ENCODE peak calls at places on chromosomes 12 and 14, in seven cellular contexts. U, R, Y, M, H, A and J are unnamed samples.

GRCh38 chr12:130456375-130457199 is 118.9 kb downstream of the PIWIL1 start:
- DNase-seq in U (no peak), R (no peak), Y (peak), M (no peak), H (no peak), A (peak), J (no peak)

GRCh38 chr12:78697817-78698415 is 166.7 kb upstream of the SYT1 start:
- DNase-seq in U (peak), R (no peak), Y (no peak), M (no peak), H (no peak), A (no peak), J (no peak)

GRCh38 chr12:24078318-24078765 is 128.9 kb upstream of the SOX5 start:
- DNase-seq in U (peak), R (no peak), Y (no peak), M (no peak), H (no peak), A (no peak), J (no peak)

GRCh38 chr14:49992901-49993335 is 100.0 kb downstream of the ARF6 start:
- DNase-seq in U (peak), R (no peak), Y (peak), M (no peak), H (no peak), A (peak), J (no peak)

GRCh38 chr14:99231850-99232401 is 40.1 kb downstream of the BCL11B start:
- DNase-seq in U (no peak), R (peak), Y (no peak), M (peak), H (no peak), A (no peak), J (peak)

GRCh38 chr12:113473942-113474341 is 2.3 kb upstream of the LHX5 start:
- DNase-seq in U (no peak), R (no peak), Y (no peak), M (no peak), H (no peak), A (no peak), J (no peak)

GRCh38 chr14:68819260-68819691 is 26.4 kb upstream of the ZFP36L1 start:
- DNase-seq in U (peak), R (peak), Y (no peak), M (peak), H (no peak), A (peak), J (peak)

GRCh38 chr12:49626169-49626835 is 2.9 kb downstream of the PRPF40B start:
- DNase-seq in U (peak), R (no peak), Y (no peak), M (no peak), H (no peak), A (no peak), J (no peak)

GRCh38 chr14:91323671-91324605 is 79.4 kb upstream of the GPR68 start:
- DNase-seq in U (peak), R (peak), Y (peak), M (peak), H (peak), A (peak), J (peak)

GRCh38 chr12:64671682-64672081 is 61.4 kb downstream of the RASSF3 start:
- DNase-seq in U (no peak), R (no peak), Y (no peak), M (no peak), H (no peak), A (no peak), J (no peak)

GRCh38 chr12:3295648-3296408 is 195.2 kb upstream of the PRMT8 start:
- DNase-seq in U (peak), R (no peak), Y (peak), M (no peak), H (no peak), A (peak), J (no peak)

GRCh38 chr12:11688831-11689230 is 39.4 kb downstream of the ETV6 start:
- DNase-seq in U (peak), R (no peak), Y (no peak), M (no peak), H (no peak), A (no peak), J (no peak)

GRCh38 chr12:998020-998874 is 7.2 kb downstream of the ERC1 start:
- DNase-seq in U (peak), R (no peak), Y (no peak), M (no peak), H (no peak), A (no peak), J (no peak)

GRCh38 chr12:26749781-26750180 is 83.2 kb downstream of the ITPR2 start:
- DNase-seq in U (no peak), R (no peak), Y (no peak), M (no peak), H (no peak), A (no peak), J (no peak)

GRCh38 chr14:79820866-79821535 is 390.3 kb downstream of the DIO2 start:
- DNase-seq in U (no peak), R (no peak), Y (no peak), M (no peak), H (no peak), A (no peak), J (no peak)

GRCh38 chr12:70831538-70831937 is 89.0 kb downstream of the PTPRR start:
- DNase-seq in U (peak), R (no peak), Y (no peak), M (peak), H (no peak), A (no peak), J (no peak)

GRCh38 chr12:46702581-46703344 is 123.0 kb downstream of the SLC38A4 start:
- DNase-seq in U (peak), R (peak), Y (no peak), M (no peak), H (no peak), A (no peak), J (no peak)

GRCh38 chr14:61174395-61175386 is 106.4 kb downstream of the TMEM30B start:
- DNase-seq in U (peak), R (no peak), Y (no peak), M (no peak), H (no peak), A (no peak), J (no peak)

GRCh38 chr14:53510281-53510912 is 357.3 kb upstream of the DDHD1 start:
- DNase-seq in U (no peak), R (no peak), Y (no peak), M (no peak), H (no peak), A (no peak), J (no peak)

GRCh38 chr12:57775563-57776246 is 3.3 kb downstream of the EEF1AKMT3 start:
- DNase-seq in U (no peak), R (no peak), Y (no peak), M (no peak), H (no peak), A (no peak), J (no peak)

GRCh38 chr14:95961481-95961880 is 77.7 kb upstream of the C14orf132 start:
- DNase-seq in U (no peak), R (no peak), Y (no peak), M (no peak), H (no peak), A (no peak), J (no peak)

GRCh38 chr12:68506619-68507018 is 104.1 kb upstream of the RAP1B start:
- DNase-seq in U (no peak), R (no peak), Y (no peak), M (no peak), H (no peak), A (no peak), J (no peak)

GRCh38 chr12:65532744-65533143 is 254.3 kb downstream of the MSRB3 start:
- DNase-seq in U (peak), R (no peak), Y (no peak), M (no peak), H (no peak), A (no peak), J (no peak)

GRCh38 chr12:47237751-47238211 is 158.0 kb upstream of the AMIGO2 start:
- DNase-seq in U (peak), R (no peak), Y (no peak), M (no peak), H (no peak), A (no peak), J (no peak)

GRCh38 chr14:102437997-102438922 is 71.3 kb downstream of the ANKRD9 start:
- DNase-seq in U (peak), R (peak), Y (peak), M (peak), H (peak), A (peak), J (peak)

GRCh38 chr14:33530358-33530757 is 420.5 kb downstream of the EGLN3 start:
- DNase-seq in U (no peak), R (no peak), Y (no peak), M (no peak), H (no peak), A (no peak), J (no peak)

GRCh38 chr12:127516467-127516866 is 750.5 kb upstream of the TMEM132C start:
- DNase-seq in U (peak), R (no peak), Y (no peak), M (no peak), H (no peak), A (no peak), J (no peak)

GRCh38 chr12:8860165-8860961 is 37.9 kb downstream of the A2ML1 start:
- DNase-seq in U (peak), R (peak), Y (peak), M (peak), H (peak), A (no peak), J (peak)

GRCh38 chr14:81384900-81385299 is 15.2 kb downstream of the STON2 start:
- DNase-seq in U (no peak), R (no peak), Y (no peak), M (no peak), H (no peak), A (no peak), J (no peak)

GRCh38 chr14:53638966-53639365 is 317.7 kb downstream of the BMP4 start:
- DNase-seq in U (peak), R (no peak), Y (no peak), M (no peak), H (no peak), A (no peak), J (no peak)

GRCh38 chr14:55052259-55052930 is 948 bp downstream of the MAPK1IP1L start:
- DNase-seq in U (peak), R (no peak), Y (no peak), M (no peak), H (no peak), A (no peak), J (no peak)

GRCh38 chr12:77667101-77667500 is 163.6 kb upstream of the NAV3 start:
- DNase-seq in U (peak), R (no peak), Y (no peak), M (no peak), H (no peak), A (no peak), J (no peak)

GRCh38 chr14:53927171-53927570 is 29.5 kb downstream of the BMP4 start:
- DNase-seq in U (peak), R (no peak), Y (no peak), M (no peak), H (no peak), A (no peak), J (no peak)

GRCh38 chr12:69348162-69348938 is at the start of gene LYZ:
- DNase-seq in U (no peak), R (no peak), Y (no peak), M (no peak), H (no peak), A (no peak), J (peak)

GRCh38 chr14:93005135-93005813 is 82.3 kb downstream of the CHGA start:
- DNase-seq in U (no peak), R (no peak), Y (no peak), M (no peak), H (no peak), A (no peak), J (no peak)

GRCh38 chr14:51650721-51651387 is 856 bp upstream of the FRMD6 start:
- DNase-seq in U (no peak), R (peak), Y (peak), M (no peak), H (no peak), A (peak), J (no peak)

GRCh38 chr14:51653855-51654548 is 2.3 kb downstream of the FRMD6 start:
- DNase-seq in U (peak), R (no peak), Y (no peak), M (no peak), H (no peak), A (no peak), J (no peak)

GRCh38 chr14:51653096-51653814 is 1.5 kb downstream of the FRMD6 start:
- DNase-seq in U (peak), R (no peak), Y (no peak), M (no peak), H (no peak), A (no peak), J (no peak)

GRCh38 chr14:51651388-51652167 is at the start of gene FRMD6:
- DNase-seq in U (peak), R (peak), Y (peak), M (peak), H (peak), A (peak), J (peak)

DNA sequence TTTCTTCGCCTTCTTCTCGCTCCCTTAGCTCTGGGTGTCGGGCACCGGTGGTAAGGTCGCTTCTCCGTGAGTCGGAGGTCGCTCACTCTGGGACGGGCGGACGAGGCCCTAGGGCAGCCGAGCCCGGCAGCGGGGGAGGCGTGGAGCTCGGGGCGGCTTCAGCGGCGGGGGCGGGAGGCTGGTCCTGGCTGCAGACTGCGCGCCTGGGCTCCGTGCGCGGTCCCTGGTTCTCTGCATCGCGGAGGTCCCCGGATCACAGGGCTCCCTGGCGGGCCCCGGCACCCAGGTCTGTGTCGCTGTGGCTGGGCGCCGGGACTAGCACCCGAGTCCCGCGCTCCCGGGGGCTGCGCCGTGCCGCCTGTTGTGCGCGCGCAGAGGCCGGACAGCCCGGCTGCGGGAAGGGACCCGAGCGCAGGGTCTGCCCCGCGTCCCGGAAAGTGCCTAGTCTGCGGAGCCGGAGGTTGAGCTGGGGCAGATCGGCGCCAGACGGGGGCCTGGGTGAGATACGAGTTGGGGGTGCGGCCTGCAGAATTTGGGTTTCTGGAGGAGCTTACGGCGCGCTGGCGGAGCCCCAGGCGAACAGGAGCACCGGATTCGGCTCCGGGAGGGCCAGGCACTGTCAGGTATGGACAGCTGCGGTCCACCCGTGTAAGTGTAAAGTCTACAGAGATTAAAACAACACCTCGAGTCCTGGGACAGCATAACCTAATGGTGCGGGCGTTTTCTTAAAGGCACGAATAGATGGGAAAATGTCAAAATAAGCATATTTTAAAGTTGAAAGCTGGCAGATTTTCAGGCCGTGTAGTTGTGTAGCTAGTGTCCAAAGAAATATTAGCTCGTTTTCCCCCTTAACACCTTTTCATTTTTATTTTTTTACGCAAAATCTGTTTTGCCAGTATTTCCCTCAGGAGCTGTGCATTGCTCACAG is 722 bp downstream of the FRMD6 start:
- DNase-seq in U (no peak), R (no peak), Y (peak), M (no peak), H (peak), A (peak), J (peak)
- TF ChIP-seq POLR2A in U (no peak), R (no peak), Y (no peak), M (no peak), H (no peak), A (no peak), J (no peak)

GRCh38 chr12:91381309-91381804 is 198.7 kb upstream of the DCN start:
- DNase-seq in U (peak), R (peak), Y (peak), M (no peak), H (no peak), A (peak), J (no peak)
- H3K27ac ChIP-seq in U (peak), R (peak), Y (peak), M (no peak), H (peak), A (peak), J (peak)

GRCh38 chr14:65412189-65412846 is at the start of gene FUT8:
- DNase-seq in U (peak), R (peak), Y (peak), M (peak), H (peak), A (peak), J (peak)
- TF ChIP-seq POLR2A in U (peak), R (peak), Y (peak), M (peak), H (peak), A (peak), J (peak)

DNA sequence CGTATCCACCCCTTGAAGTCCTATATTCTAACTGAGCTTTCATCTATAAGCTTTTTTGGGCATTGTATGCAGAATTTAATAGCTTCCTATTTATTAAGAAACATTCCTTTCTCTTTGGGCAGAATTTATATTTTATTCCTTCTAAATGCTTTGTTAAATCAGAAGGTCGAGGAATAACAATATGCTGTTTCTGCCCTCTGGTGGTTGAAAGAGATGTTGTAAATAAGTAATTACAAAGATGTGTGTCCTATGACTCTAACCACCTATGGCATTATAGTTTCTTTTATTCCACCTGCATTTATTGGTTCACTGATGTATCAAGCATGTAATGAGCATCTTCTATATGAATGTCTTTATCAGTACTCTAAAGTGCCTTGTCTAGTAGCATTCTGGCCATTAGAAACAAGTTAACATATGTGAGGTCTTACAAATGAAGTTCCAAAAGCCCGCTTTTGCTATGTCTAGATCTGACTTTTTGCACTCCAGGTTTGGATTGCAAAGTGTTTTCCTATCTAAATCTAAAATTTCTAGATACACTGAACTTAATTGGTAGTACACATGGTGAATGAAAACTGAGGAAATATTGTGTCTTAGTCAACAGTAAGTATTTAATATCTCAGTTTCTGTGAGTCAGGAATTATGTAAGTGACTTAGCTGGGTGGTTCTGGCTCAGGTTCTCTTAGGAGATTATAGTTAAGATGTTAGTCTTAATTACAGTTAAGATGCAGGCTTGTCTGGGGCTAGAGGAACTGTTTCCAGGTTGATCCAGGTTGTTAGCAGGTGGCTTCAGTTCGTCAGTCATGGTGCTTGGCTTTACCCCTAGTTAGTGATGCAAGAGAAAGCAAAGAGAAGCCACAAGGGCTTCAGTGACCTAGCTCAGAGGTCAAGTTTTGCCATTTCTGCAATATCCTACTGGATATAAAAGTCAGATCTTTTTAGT is 57.5 kb downstream of the PLEKHA5 start:
- DNase-seq in U (peak), R (no peak), Y (no peak), M (peak), H (no peak), A (no peak), J (no peak)
- H3K27ac ChIP-seq in U (no peak), R (no peak), Y (no peak), M (no peak), H (no peak), A (peak), J (no peak)

GRCh38 chr14:77033622-77034521 is 5.4 kb upstream of the IRF2BPL start:
- DNase-seq in U (peak), R (peak), Y (peak), M (no peak), H (peak), A (peak), J (peak)

GRCh38 chr14:77028384-77029246 is at the start of gene IRF2BPL:
- DNase-seq in U (peak), R (peak), Y (peak), M (peak), H (peak), A (peak), J (peak)

GRCh38 chr14:77032483-77032853 is 4.0 kb upstream of the IRF2BPL start:
- DNase-seq in U (no peak), R (no peak), Y (no peak), M (no peak), H (no peak), A (no peak), J (no peak)

GRCh38 chr14:77032854-77033621 is 4.5 kb upstream of the IRF2BPL start:
- DNase-seq in U (peak), R (peak), Y (peak), M (no peak), H (peak), A (peak), J (peak)

DNA sequence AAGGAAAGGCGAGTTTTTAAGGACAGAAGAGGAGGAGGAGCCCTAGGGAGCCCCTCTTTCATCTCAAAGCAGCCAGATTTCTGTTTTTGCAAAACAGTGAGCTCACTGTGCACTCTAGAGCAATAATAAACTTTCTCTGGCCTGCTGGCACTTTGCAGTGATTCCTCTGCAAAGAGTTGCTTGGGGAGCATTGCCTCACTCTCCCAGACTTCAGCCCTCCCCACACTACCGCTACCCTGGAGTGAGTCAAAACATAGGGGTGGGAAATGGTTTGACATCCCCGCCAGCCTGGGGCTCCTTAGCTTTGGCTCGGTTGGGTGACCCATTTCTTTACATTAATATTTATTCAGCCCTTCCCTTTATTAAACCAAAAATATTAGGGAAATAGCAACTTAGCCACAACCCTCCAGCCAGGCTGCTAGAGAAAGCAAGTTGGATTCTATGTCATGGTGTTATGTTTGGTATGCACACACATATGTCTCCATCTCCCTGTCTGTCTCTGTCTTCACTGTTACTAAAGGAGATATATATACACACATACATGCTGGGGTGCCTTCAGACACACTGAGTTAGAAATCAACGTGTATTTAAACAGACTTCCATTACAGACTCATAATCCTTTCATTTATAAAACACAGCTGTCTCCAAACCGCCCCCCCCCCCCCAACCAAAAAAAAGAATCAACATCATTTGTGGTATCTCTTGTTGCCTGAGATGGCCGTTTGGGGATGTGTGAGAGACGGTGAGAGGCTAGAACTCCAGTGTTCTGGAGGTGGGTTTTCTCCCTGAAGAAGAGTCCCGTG is 3.4 kb upstream of the IRF2BPL start:
- DNase-seq in U (peak), R (no peak), Y (no peak), M (no peak), H (no peak), A (peak), J (no peak)
- TF ChIP-seq POLR2A in U (no peak), R (no peak), Y (no peak), M (peak), H (no peak), A (no peak), J (no peak)